ENCODE peak calls at places on chromosome 15, in nine cellular contexts. G is epithelial cell of proximal tubule, Q is adrenal gland, Z is fibroblast of lung, B is transverse colon, U is body of pancreas, D is colonic mucosa, O is uterus, K is thyroid gland. V is an unnamed sample.

GRCh38 chr15:51403072-51403878 is 61.8 kb downstream of the GLDN start:
- DNase-seq in G (no peak), Q (no peak), Z (peak), B (no peak), U (no peak), D (peak), O (no peak), K (no peak), V (peak)

GRCh38 chr15:62482715-62483429 is 317.8 kb upstream of the C2CD4B start:
- DNase-seq in G (no peak), Q (no peak), Z (peak), B (no peak), U (no peak), D (no peak), O (no peak), K (no peak), V (no peak)

GRCh38 chr15:81106560-81106959 is 27.5 kb upstream of the CFAP161 start:
- DNase-seq in G (no peak), Q (peak), Z (peak), B (peak), U (peak), D (peak), O (peak), K (peak), V (peak)

GRCh38 chr15:74010929-74011540 is 16.5 kb downstream of the PML start:
- DNase-seq in G (peak), Q (no peak), Z (peak), B (no peak), U (no peak), D (no peak), O (no peak), K (no peak), V (peak)

GRCh38 chr15:30906366-30906765 is 2.7 kb downstream of the FAN1 start:
- DNase-seq in G (no peak), Q (no peak), Z (no peak), B (peak), U (peak), D (peak), O (no peak), K (peak), V (no peak)

GRCh38 chr15:47206358-47206978 is 510.8 kb upstream of the SEMA6D start:
- DNase-seq in G (no peak), Q (no peak), Z (no peak), B (no peak), U (no peak), D (no peak), O (no peak), K (peak), V (no peak)

GRCh38 chr15:79066391-79067090 is 24.0 kb downstream of the RASGRF1 start:
- DNase-seq in G (no peak), Q (no peak), Z (no peak), B (no peak), U (no peak), D (no peak), O (no peak), K (no peak), V (no peak)

GRCh38 chr15:25246641-25247417 is 192.0 kb downstream of the UBE3A start:
- DNase-seq in G (no peak), Q (peak), Z (no peak), B (peak), U (peak), D (peak), O (peak), K (no peak), V (no peak)

GRCh38 chr15:91950631-91951384 is 97.3 kb downstream of the SLCO3A1 start:
- DNase-seq in G (no peak), Q (no peak), Z (peak), B (no peak), U (no peak), D (no peak), O (no peak), K (no peak), V (peak)

GRCh38 chr15:31932581-31932980 is 97.7 kb upstream of the CHRNA7 start:
- DNase-seq in G (no peak), Q (no peak), Z (peak), B (no peak), U (no peak), D (no peak), O (no peak), K (no peak), V (no peak)

GRCh38 chr15:77630956-77631789 is 1.5 kb downstream of the LINGO1 start:
- DNase-seq in G (no peak), Q (no peak), Z (no peak), B (peak), U (peak), D (no peak), O (no peak), K (peak), V (no peak)

GRCh38 chr15:26260517-26261133 is 397.5 kb upstream of the ATP10A start:
- DNase-seq in G (no peak), Q (no peak), Z (peak), B (no peak), U (peak), D (no peak), O (no peak), K (peak), V (peak)

GRCh38 chr15:63880019-63880418 is 46.3 kb upstream of the HERC1 start:
- DNase-seq in G (no peak), Q (no peak), Z (no peak), B (no peak), U (no peak), D (no peak), O (no peak), K (no peak), V (no peak)

GRCh38 chr15:99997112-99997651 is 263.9 kb upstream of the LYSMD4 start:
- DNase-seq in G (no peak), Q (no peak), Z (no peak), B (no peak), U (no peak), D (no peak), O (no peak), K (no peak), V (no peak)

GRCh38 chr15:74317820-74318375 is 49.5 kb downstream of the CYP11A1 start:
- DNase-seq in G (no peak), Q (peak), Z (peak), B (peak), U (peak), D (peak), O (peak), K (peak), V (peak)

GRCh38 chr15:24068102-24068501 is 381.0 kb upstream of the NDN start:
- DNase-seq in G (no peak), Q (no peak), Z (no peak), B (peak), U (peak), D (peak), O (no peak), K (peak), V (no peak)

GRCh38 chr15:65818927-65819562 is 27.0 kb upstream of the DENND4A start:
- DNase-seq in G (no peak), Q (no peak), Z (no peak), B (no peak), U (no peak), D (no peak), O (no peak), K (no peak), V (no peak)

GRCh38 chr15:32698773-32699390 is 18.9 kb upstream of the GREM1 start:
- DNase-seq in G (no peak), Q (no peak), Z (peak), B (no peak), U (no peak), D (no peak), O (no peak), K (no peak), V (no peak)

GRCh38 chr15:42461261-42461660 is 29.7 kb downstream of the ZNF106 start:
- DNase-seq in G (no peak), Q (no peak), Z (no peak), B (no peak), U (no peak), D (no peak), O (no peak), K (no peak), V (no peak)

GRCh38 chr15:47609693-47610092 is 107.6 kb upstream of the SEMA6D start:
- DNase-seq in G (no peak), Q (no peak), Z (no peak), B (peak), U (no peak), D (peak), O (no peak), K (no peak), V (no peak)

GRCh38 chr15:40618906-40619305 is 24.9 kb downstream of the KNL1 start:
- DNase-seq in G (no peak), Q (no peak), Z (peak), B (no peak), U (no peak), D (no peak), O (no peak), K (no peak), V (peak)

GRCh38 chr15:25346371-25346770 is 92.5 kb downstream of the UBE3A start:
- DNase-seq in G (no peak), Q (no peak), Z (no peak), B (no peak), U (no peak), D (no peak), O (no peak), K (no peak), V (no peak)

GRCh38 chr15:52567886-52568568 is 803 bp downstream of the ARPP19 start:
- DNase-seq in G (no peak), Q (no peak), Z (peak), B (peak), U (peak), D (peak), O (no peak), K (peak), V (peak)

GRCh38 chr15:95857124-95857757 is 473.3 kb upstream of the NR2F2 start:
- DNase-seq in G (no peak), Q (no peak), Z (peak), B (no peak), U (no peak), D (no peak), O (no peak), K (no peak), V (peak)

GRCh38 chr15:61227269-61228024 is 1.7 kb downstream of the RORA start:
- DNase-seq in G (no peak), Q (peak), Z (peak), B (no peak), U (peak), D (peak), O (peak), K (peak), V (peak)

GRCh38 chr15:45326280-45326679 is 52.1 kb downstream of the GATM start:
- DNase-seq in G (no peak), Q (no peak), Z (no peak), B (no peak), U (no peak), D (no peak), O (no peak), K (no peak), V (no peak)

GRCh38 chr15:95468820-95469219 is 861.7 kb upstream of the NR2F2 start:
- DNase-seq in G (no peak), Q (no peak), Z (no peak), B (no peak), U (no peak), D (no peak), O (no peak), K (no peak), V (no peak)

GRCh38 chr15:52294881-52295420 is 653 bp downstream of the MYO5C start:
- DNase-seq in G (no peak), Q (no peak), Z (no peak), B (no peak), U (peak), D (peak), O (no peak), K (peak), V (no peak)

GRCh38 chr15:95557226-95558046 is 773.1 kb upstream of the NR2F2 start:
- DNase-seq in G (peak), Q (peak), Z (peak), B (no peak), U (no peak), D (no peak), O (peak), K (no peak), V (peak)

GRCh38 chr15:42147431-42147735 is 9.1 kb downstream of the PLA2G4F start:
- DNase-seq in G (no peak), Q (no peak), Z (no peak), B (no peak), U (no peak), D (no peak), O (no peak), K (no peak), V (no peak)

GRCh38 chr15:78422571-78423340 is 15.3 kb upstream of the IREB2 start:
- DNase-seq in G (no peak), Q (peak), Z (peak), B (peak), U (peak), D (peak), O (peak), K (peak), V (peak)

GRCh38 chr15:34994925-34995324 is 6.8 kb upstream of the ZNF770 start:
- DNase-seq in G (no peak), Q (no peak), Z (no peak), B (no peak), U (no peak), D (no peak), O (no peak), K (no peak), V (no peak)

GRCh38 chr15:95715919-95716318 is 614.6 kb upstream of the NR2F2 start:
- DNase-seq in G (no peak), Q (no peak), Z (peak), B (no peak), U (no peak), D (no peak), O (no peak), K (no peak), V (no peak)

GRCh38 chr15:64948916-64949315 is 37.2 kb downstream of the ANKDD1A start:
- DNase-seq in G (no peak), Q (no peak), Z (no peak), B (no peak), U (no peak), D (no peak), O (no peak), K (no peak), V (no peak)

GRCh38 chr15:64151727-64152506 is at the start of gene SNX22:
- DNase-seq in G (no peak), Q (no peak), Z (no peak), B (peak), U (peak), D (no peak), O (no peak), K (peak), V (no peak)

GRCh38 chr15:100959066-100960050 is 40.2 kb downstream of the LRRK1 start:
- DNase-seq in G (no peak), Q (no peak), Z (peak), B (no peak), U (no peak), D (no peak), O (no peak), K (no peak), V (no peak)

GRCh38 chr15:88627463-88627862 is 6.3 kb downstream of the AEN start:
- DNase-seq in G (no peak), Q (no peak), Z (no peak), B (peak), U (no peak), D (peak), O (no peak), K (no peak), V (no peak)
- H3K4me3 ChIP-seq in G (no peak), Q (no peak), Z (no peak), B (no peak), U (no peak), D (no peak), O (no peak), K (no peak), V (no peak)

DNA sequence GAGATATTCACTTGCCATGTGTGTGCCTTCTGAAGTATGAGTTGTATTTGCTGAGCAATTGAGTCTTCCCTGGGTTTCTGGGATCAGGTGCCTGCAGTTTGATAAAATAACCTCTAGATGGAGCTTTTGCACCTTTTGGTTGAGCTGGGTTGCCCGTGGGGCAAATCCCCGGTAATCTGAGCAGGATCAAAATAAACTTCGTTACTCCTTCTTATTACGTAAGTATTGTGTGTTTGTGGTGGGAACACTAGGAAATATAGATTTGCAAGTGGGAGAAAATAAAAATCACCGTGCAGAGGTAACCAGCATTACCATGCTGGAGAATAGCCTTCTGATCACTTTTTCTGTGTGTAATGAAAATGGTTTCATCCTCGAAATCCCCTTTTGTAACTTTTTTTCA is 277.4 kb upstream of the NR2E3 start:
- DNase-seq in G (no peak), Q (no peak), Z (no peak), B (no peak), U (no peak), D (no peak), O (no peak), K (no peak), V (peak)
- TF ChIP-seq CTCF in G (peak), Q (peak), Z (peak), B (peak), U (no peak), D (peak), O (peak), K (no peak), V (peak)

GRCh38 chr15:66936864-66937245 is 128.5 kb upstream of the SMAD3 start:
- DNase-seq in G (no peak), Q (no peak), Z (no peak), B (no peak), U (no peak), D (no peak), O (no peak), K (no peak), V (peak)

GRCh38 chr15:66937588-66937987 is 127.8 kb upstream of the SMAD3 start:
- DNase-seq in G (no peak), Q (no peak), Z (no peak), B (no peak), U (no peak), D (no peak), O (no peak), K (no peak), V (no peak)

GRCh38 chr15:66935688-66936087 is 129.7 kb upstream of the SMAD3 start:
- DNase-seq in G (no peak), Q (no peak), Z (no peak), B (no peak), U (no peak), D (no peak), O (no peak), K (no peak), V (no peak)

GRCh38 chr15:66935121-66935520 is 130.3 kb upstream of the SMAD3 start:
- DNase-seq in G (no peak), Q (peak), Z (no peak), B (no peak), U (no peak), D (no peak), O (no peak), K (no peak), V (no peak)

GRCh38 chr15:66936115-66936863 is 129.1 kb upstream of the SMAD3 start:
- DNase-seq in G (no peak), Q (peak), Z (no peak), B (no peak), U (peak), D (no peak), O (peak), K (no peak), V (peak)
- H3K4me3 ChIP-seq in G (peak), Q (no peak), Z (peak), B (peak), U (no peak), D (peak), O (peak), K (no peak), V (peak)

DNA sequence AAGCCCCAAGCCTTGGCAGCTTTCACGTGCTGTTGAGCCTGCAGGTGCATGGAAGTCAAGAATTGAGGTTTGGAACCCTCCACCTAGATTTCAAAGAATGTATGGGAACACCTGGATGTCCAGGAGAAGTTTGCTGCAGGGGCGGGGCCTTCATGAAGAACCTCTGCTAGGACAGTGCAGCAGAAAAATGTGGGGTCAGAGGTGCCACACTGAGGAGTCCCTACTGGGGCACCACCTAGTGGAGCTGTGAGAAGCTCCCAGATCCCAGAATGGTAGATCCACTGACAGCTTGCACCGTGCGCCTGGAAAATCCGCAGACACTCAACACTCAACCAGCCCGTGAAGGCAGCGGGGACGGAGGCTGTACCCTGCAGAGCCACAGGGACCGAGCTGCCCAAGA is 201.6 kb downstream of the OCA2 start:
- DNase-seq in G (no peak), Q (no peak), Z (no peak), B (no peak), U (no peak), D (no peak), O (no peak), K (no peak), V (no peak)
- TF ChIP-seq CTCF in G (no peak), Q (no peak), Z (no peak), B (no peak), U (no peak), D (no peak), O (no peak), K (no peak), V (no peak)

GRCh38 chr15:84604804-84605203 is 4.0 kb downstream of the ZSCAN2 start:
- DNase-seq in G (no peak), Q (no peak), Z (peak), B (no peak), U (no peak), D (no peak), O (no peak), K (no peak), V (no peak)

GRCh38 chr15:84608707-84609284 is 8.0 kb downstream of the ZSCAN2 start:
- DNase-seq in G (no peak), Q (peak), Z (no peak), B (no peak), U (no peak), D (no peak), O (no peak), K (no peak), V (no peak)

GRCh38 chr15:84603630-84604379 is 3.0 kb downstream of the ZSCAN2 start:
- DNase-seq in G (no peak), Q (no peak), Z (no peak), B (no peak), U (no peak), D (no peak), O (no peak), K (no peak), V (no peak)

GRCh38 chr15:84606653-84607120 is 5.9 kb downstream of the ZSCAN2 start:
- DNase-seq in G (no peak), Q (no peak), Z (no peak), B (peak), U (peak), D (peak), O (no peak), K (no peak), V (no peak)

DNA sequence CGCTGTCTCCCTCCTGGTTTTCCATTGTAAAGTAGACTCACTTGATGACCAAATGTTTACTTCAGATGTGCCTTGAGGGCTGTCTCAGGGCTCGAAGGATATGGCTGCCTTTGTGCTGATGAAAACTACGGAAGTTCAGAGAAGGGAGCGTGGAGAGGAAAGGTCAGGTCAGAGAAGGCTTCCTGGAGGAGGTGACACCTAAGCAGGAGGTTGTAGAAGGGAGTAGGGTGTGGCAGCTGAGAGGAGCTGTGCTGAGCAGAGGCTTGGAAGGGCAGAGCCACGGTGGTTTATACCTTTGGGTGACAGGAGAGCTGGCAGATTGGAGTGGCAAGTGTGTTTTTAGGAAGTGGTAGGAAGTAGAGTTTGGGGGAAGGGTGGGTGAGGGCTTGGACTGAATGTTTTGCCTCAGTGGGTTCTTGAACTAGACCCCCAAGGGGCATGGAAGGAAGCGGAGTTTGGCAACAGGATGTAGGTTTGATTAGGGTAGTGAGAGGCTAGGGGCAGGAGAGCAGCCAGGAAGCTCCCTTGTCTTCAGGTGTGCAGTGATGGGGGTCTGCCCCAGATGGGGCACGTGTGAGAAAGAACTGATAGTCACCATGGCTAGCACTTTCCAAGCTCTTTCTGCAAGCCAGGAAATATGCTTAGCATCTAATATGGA is 4.5 kb downstream of the ZSCAN2 start:
- DNase-seq in G (no peak), Q (no peak), Z (no peak), B (no peak), U (no peak), D (no peak), O (no peak), K (no peak), V (no peak)
- H3K4me3 ChIP-seq in G (no peak), Q (no peak), Z (no peak), B (no peak), U (no peak), D (no peak), O (no peak), K (no peak), V (no peak)

V was measured in fibroblast of the aortic adventitia.